ENCODE peak calls at places on chromosomes 3 and 15, in six cellular contexts. One of them, this sample, is unnamed. For H3K4me1, the result is how much of the 10 kb centered on the place peaks cover.

GRCh38 chr3:189386739-189387138 is 215.0 kb downstream of the TPRG1 start:
- DNase-seq in SJCRH30: no peak
- DNase-seq in prostate gland: no peak
- DNase-seq in OCI-LY7: no peak
- DNase-seq in esophagus muscularis mucosa: no peak
- DNase-seq in H1: no peak
- DNase-seq in this sample: no peak

GRCh38 chr3:81425198-81425868 is 336.1 kb downstream of the GBE1 start:
- DNase-seq in SJCRH30: no peak
- DNase-seq in prostate gland: no peak
- DNase-seq in esophagus muscularis mucosa: no peak
- DNase-seq in H1: peak
- DNase-seq in OCI-LY7: no peak
- DNase-seq in this sample: peak

GRCh38 chr3:178705925-178706324 is 169.7 kb downstream of the KCNMB2 start:
- DNase-seq in prostate gland: peak
- DNase-seq in OCI-LY7: no peak
- DNase-seq in SJCRH30: peak
- DNase-seq in H1: no peak
- DNase-seq in esophagus muscularis mucosa: no peak
- DNase-seq in this sample: no peak

GRCh38 chr15:40932625-40933519 is 3.7 kb downstream of the DLL4 start:
- DNase-seq in H1: no peak
- DNase-seq in esophagus muscularis mucosa: no peak
- DNase-seq in SJCRH30: no peak
- DNase-seq in OCI-LY7: no peak
- DNase-seq in prostate gland: no peak
- DNase-seq in this sample: no peak

GRCh38 chr3:182182531-182182968 is 470.8 kb downstream of the SOX2 start:
- DNase-seq in prostate gland: no peak
- DNase-seq in SJCRH30: peak
- DNase-seq in esophagus muscularis mucosa: no peak
- DNase-seq in OCI-LY7: no peak
- DNase-seq in H1: no peak
- DNase-seq in this sample: no peak

GRCh38 chr15:79002631-79003030 is 57.8 kb upstream of the CTSH start:
- DNase-seq in OCI-LY7: no peak
- DNase-seq in H1: no peak
- DNase-seq in esophagus muscularis mucosa: no peak
- DNase-seq in SJCRH30: no peak
- DNase-seq in prostate gland: no peak
- DNase-seq in this sample: no peak

GRCh38 chr15:74423443-74424257 is 10.1 kb downstream of the SEMA7A start:
- DNase-seq in esophagus muscularis mucosa: no peak
- DNase-seq in H1: no peak
- DNase-seq in SJCRH30: no peak
- DNase-seq in OCI-LY7: no peak
- DNase-seq in prostate gland: no peak
- DNase-seq in this sample: no peak

GRCh38 chr3:10185804-10186762 is 21.4 kb downstream of the IRAK2 start:
- DNase-seq in OCI-LY7: no peak
- DNase-seq in H1: no peak
- DNase-seq in SJCRH30: no peak
- DNase-seq in esophagus muscularis mucosa: no peak
- DNase-seq in prostate gland: no peak
- DNase-seq in this sample: no peak

GRCh38 chr3:108877906-108878305 is 55.3 kb downstream of the TRAT1 start:
- DNase-seq in H1: no peak
- DNase-seq in SJCRH30: no peak
- DNase-seq in prostate gland: no peak
- DNase-seq in esophagus muscularis mucosa: no peak
- DNase-seq in OCI-LY7: no peak
- DNase-seq in this sample: no peak

GRCh38 chr3:137105277-137105977 is 147.6 kb downstream of the IL20RB start:
- DNase-seq in esophagus muscularis mucosa: no peak
- DNase-seq in H1: no peak
- DNase-seq in SJCRH30: peak
- DNase-seq in OCI-LY7: peak
- DNase-seq in prostate gland: peak
- DNase-seq in this sample: peak

GRCh38 chr3:140834266-140835037 is 107.2 kb upstream of the SLC25A36 start:
- DNase-seq in H1: no peak
- DNase-seq in SJCRH30: peak
- DNase-seq in prostate gland: no peak
- DNase-seq in esophagus muscularis mucosa: no peak
- DNase-seq in OCI-LY7: no peak
- DNase-seq in this sample: peak

GRCh38 chr3:127738192-127738840 is 65.6 kb downstream of the ABTB1 start:
- DNase-seq in H1: no peak
- DNase-seq in esophagus muscularis mucosa: no peak
- DNase-seq in prostate gland: peak
- DNase-seq in OCI-LY7: no peak
- DNase-seq in SJCRH30: no peak
- DNase-seq in this sample: no peak

GRCh38 chr3:115285001-115285400 is 137.9 kb upstream of the ZBTB20 start:
- DNase-seq in H1: no peak
- DNase-seq in prostate gland: no peak
- DNase-seq in esophagus muscularis mucosa: no peak
- DNase-seq in SJCRH30: no peak
- DNase-seq in OCI-LY7: no peak
- DNase-seq in this sample: no peak

GRCh38 chr3:32934150-32934742 is 17.2 kb upstream of the CCR4 start:
- DNase-seq in esophagus muscularis mucosa: no peak
- DNase-seq in SJCRH30: peak
- DNase-seq in H1: no peak
- DNase-seq in OCI-LY7: peak
- DNase-seq in prostate gland: peak
- DNase-seq in this sample: peak

GRCh38 chr3:172159376-172159775 is 120.0 kb downstream of the FNDC3B start:
- DNase-seq in SJCRH30: no peak
- DNase-seq in H1: no peak
- DNase-seq in esophagus muscularis mucosa: no peak
- DNase-seq in OCI-LY7: no peak
- DNase-seq in prostate gland: no peak
- DNase-seq in this sample: no peak

GRCh38 chr3:61985020-61985419 is 388.3 kb downstream of the FEZF2 start:
- DNase-seq in esophagus muscularis mucosa: no peak
- DNase-seq in H1: no peak
- DNase-seq in prostate gland: no peak
- DNase-seq in SJCRH30: peak
- DNase-seq in OCI-LY7: no peak
- DNase-seq in this sample: no peak

GRCh38 chr3:101780661-101781060 is 1.6 kb downstream of the NXPE3 start:
- DNase-seq in H1: no peak
- DNase-seq in SJCRH30: peak
- DNase-seq in OCI-LY7: no peak
- DNase-seq in prostate gland: no peak
- DNase-seq in esophagus muscularis mucosa: no peak
- DNase-seq in this sample: no peak

GRCh38 chr3:174218011-174218410 is 641.1 kb upstream of the NAALADL2 start:
- DNase-seq in esophagus muscularis mucosa: no peak
- DNase-seq in H1: no peak
- DNase-seq in prostate gland: no peak
- DNase-seq in OCI-LY7: no peak
- DNase-seq in SJCRH30: no peak
- DNase-seq in this sample: no peak

GRCh38 chr3:153144779-153145178 is 17.2 kb upstream of the RAP2B start:
- DNase-seq in SJCRH30: no peak
- DNase-seq in prostate gland: no peak
- DNase-seq in esophagus muscularis mucosa: no peak
- DNase-seq in H1: no peak
- DNase-seq in OCI-LY7: no peak
- DNase-seq in this sample: no peak

GRCh38 chr3:183210862-183211341 is 42.2 kb upstream of the B3GNT5 start:
- DNase-seq in esophagus muscularis mucosa: no peak
- DNase-seq in SJCRH30: no peak
- DNase-seq in OCI-LY7: no peak
- DNase-seq in H1: no peak
- DNase-seq in prostate gland: no peak
- DNase-seq in this sample: no peak

GRCh38 chr3:190101320-190102117 is 19.2 kb downstream of the P3H2 start:
- DNase-seq in H1: no peak
- DNase-seq in OCI-LY7: no peak
- DNase-seq in SJCRH30: no peak
- DNase-seq in esophagus muscularis mucosa: no peak
- DNase-seq in prostate gland: no peak
- DNase-seq in this sample: no peak

GRCh38 chr3:99634881-99635280 is 3.5 kb upstream of the COL8A1 start:
- DNase-seq in SJCRH30: no peak
- DNase-seq in esophagus muscularis mucosa: no peak
- DNase-seq in H1: no peak
- DNase-seq in OCI-LY7: no peak
- DNase-seq in prostate gland: no peak
- DNase-seq in this sample: no peak

GRCh38 chr3:99633887-99634558 is 4.4 kb upstream of the COL8A1 start:
- DNase-seq in SJCRH30: no peak
- DNase-seq in esophagus muscularis mucosa: no peak
- DNase-seq in prostate gland: no peak
- DNase-seq in OCI-LY7: no peak
- DNase-seq in H1: no peak
- DNase-seq in this sample: no peak

GRCh38 chr3:99626415-99626788 is 12.0 kb upstream of the COL8A1 start:
- DNase-seq in SJCRH30: no peak
- DNase-seq in OCI-LY7: no peak
- DNase-seq in esophagus muscularis mucosa: no peak
- DNase-seq in H1: no peak
- DNase-seq in prostate gland: no peak
- DNase-seq in this sample: no peak

GRCh38 chr3:99627062-99627826 is 11.2 kb upstream of the COL8A1 start:
- DNase-seq in SJCRH30: peak
- DNase-seq in prostate gland: no peak
- DNase-seq in OCI-LY7: no peak
- DNase-seq in H1: no peak
- DNase-seq in esophagus muscularis mucosa: no peak
- DNase-seq in this sample: no peak

DNA sequence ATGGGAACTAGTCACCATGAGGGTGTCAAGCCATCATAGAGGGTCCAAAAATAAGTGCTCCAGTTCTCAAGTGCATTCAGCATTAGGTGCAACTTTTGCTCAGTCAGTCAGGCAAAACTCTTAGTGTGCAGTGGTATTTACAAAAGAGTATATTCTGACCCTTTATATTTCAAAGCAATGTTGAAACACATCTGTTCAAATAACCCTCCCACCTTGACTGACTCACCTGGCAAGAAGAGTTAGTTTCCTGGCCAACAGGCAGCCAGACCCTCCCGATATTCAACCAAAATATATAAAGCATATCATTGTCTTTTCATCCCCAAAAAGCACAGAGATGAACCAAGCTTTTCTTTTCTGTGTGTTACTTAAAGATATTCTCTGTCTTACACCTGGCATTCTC is 7.6 kb upstream of the COL8A1 start:
- DNase-seq in SJCRH30: no peak
- DNase-seq in prostate gland: no peak
- DNase-seq in esophagus muscularis mucosa: no peak
- DNase-seq in OCI-LY7: no peak
- DNase-seq in H1: no peak
- DNase-seq in this sample: no peak
- H3K4me1 ChIP-seq in SJCRH30: under half
- H3K4me1 ChIP-seq in prostate gland: under half
- H3K4me1 ChIP-seq in esophagus muscularis mucosa: under half
- H3K4me1 ChIP-seq in OCI-LY7: under half
- H3K4me1 ChIP-seq in H1: under half
- H3K4me1 ChIP-seq in this sample: under half

GRCh38 chr3:41863024-41863423 is 98.9 kb downstream of the ULK4 start:
- DNase-seq in prostate gland: no peak
- DNase-seq in H1: no peak
- DNase-seq in OCI-LY7: peak
- DNase-seq in SJCRH30: no peak
- DNase-seq in esophagus muscularis mucosa: no peak
- DNase-seq in this sample: no peak

GRCh38 chr3:41867533-41867932 is 94.4 kb downstream of the ULK4 start:
- DNase-seq in H1: no peak
- DNase-seq in SJCRH30: no peak
- DNase-seq in OCI-LY7: no peak
- DNase-seq in prostate gland: no peak
- DNase-seq in esophagus muscularis mucosa: no peak
- DNase-seq in this sample: no peak

DNA sequence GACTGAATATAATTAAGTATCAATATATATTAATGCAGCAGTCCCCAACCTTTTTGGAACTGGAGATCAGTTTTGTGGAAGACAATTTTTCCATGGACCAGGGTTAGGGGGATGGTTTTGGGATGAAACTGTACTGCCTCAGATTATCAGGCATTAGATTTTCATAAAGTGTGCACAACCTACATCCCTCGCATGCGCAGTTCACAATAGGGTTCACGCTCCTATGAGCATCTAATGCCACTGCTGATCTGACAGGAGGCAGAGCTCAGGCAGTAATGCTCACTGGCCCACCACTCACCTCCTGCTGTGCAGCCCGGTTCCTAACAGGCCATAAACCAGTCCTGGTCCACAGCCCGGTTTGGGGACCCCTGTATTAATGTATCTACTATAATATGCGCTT is 95.6 kb downstream of the ULK4 start:
- DNase-seq in H1: no peak
- DNase-seq in SJCRH30: no peak
- DNase-seq in prostate gland: no peak
- DNase-seq in OCI-LY7: no peak
- DNase-seq in esophagus muscularis mucosa: no peak
- DNase-seq in this sample: no peak
- H3K4me1 ChIP-seq in H1: under half
- H3K4me1 ChIP-seq in SJCRH30: under half
- H3K4me1 ChIP-seq in prostate gland: under half
- H3K4me1 ChIP-seq in OCI-LY7: under half
- H3K4me1 ChIP-seq in esophagus muscularis mucosa: under half
- H3K4me1 ChIP-seq in this sample: under half

DNA sequence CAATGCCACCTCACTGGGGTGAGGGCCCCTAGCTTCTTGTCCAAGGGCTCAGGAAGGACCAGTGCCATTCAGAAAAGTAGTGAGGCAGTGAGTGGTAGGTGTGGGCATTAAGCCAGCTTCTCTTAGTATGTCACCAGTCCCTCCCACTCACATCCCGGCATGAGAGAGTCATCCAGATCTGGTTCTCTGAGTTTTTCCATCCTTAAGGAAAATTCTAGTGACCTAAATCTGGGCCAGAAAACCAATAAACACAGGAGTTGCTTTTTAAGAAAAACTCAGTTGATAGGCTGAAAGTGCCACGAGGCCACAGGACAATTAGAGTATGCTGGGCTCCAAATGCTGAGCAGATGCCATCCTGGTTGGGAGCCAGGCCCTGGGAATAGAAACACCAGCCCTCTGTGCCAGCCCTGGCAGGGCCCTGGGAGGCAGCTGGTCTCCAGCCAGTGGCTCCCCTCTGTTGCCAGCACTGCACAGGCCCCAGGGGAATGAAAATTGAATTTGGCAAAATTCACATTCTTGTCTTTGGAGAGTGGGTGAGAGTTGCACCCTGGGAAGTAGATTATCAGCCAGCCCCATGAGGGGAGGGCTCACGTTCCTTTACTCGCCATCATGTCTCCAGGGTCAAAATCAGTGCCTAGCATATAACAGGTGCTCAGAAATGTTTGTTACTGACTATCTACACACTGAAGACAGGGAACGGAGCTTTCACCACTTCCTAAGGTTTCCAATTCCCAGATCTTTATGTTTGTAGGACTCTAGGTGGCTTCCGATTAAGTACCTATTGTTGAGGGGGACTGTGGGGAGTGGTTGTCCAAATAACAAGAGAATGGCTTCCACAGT is 52.8 kb downstream of the FAM43A start:
- DNase-seq in esophagus muscularis mucosa: no peak
- DNase-seq in OCI-LY7: no peak
- DNase-seq in H1: no peak
- DNase-seq in prostate gland: no peak
- DNase-seq in SJCRH30: no peak
- DNase-seq in this sample: no peak
- H3K4me1 ChIP-seq in esophagus muscularis mucosa: under half
- H3K4me1 ChIP-seq in OCI-LY7: under half
- H3K4me1 ChIP-seq in H1: under half
- H3K4me1 ChIP-seq in prostate gland: under half
- H3K4me1 ChIP-seq in SJCRH30: under half
- H3K4me1 ChIP-seq in this sample: under half

GRCh38 chr15:94230886-94231727 is at the start of gene MCTP2:
- DNase-seq in esophagus muscularis mucosa: no peak
- DNase-seq in SJCRH30: no peak
- DNase-seq in prostate gland: peak
- DNase-seq in H1: peak
- DNase-seq in OCI-LY7: peak
- DNase-seq in this sample: peak
- H3K4me1 ChIP-seq in esophagus muscularis mucosa: under half
- H3K4me1 ChIP-seq in SJCRH30: under half
- H3K4me1 ChIP-seq in prostate gland: under half
- H3K4me1 ChIP-seq in H1: under half
- H3K4me1 ChIP-seq in OCI-LY7: half or more
- H3K4me1 ChIP-seq in this sample: under half

This sample was measured in NT2/D1.